ENCODE peak calls at places on chromosomes 13 and 19, in five cellular contexts. One of them, this sample, is unnamed.

GRCh38 chr13:27425151-27425917 is 915 bp downstream of the GTF3A start:
- DNase-seq in EL: peak
- DNase-seq in HuH-7.5: no peak
- DNase-seq in activated naive CD4-positive, alpha-beta T cell: no peak
- DNase-seq in retina: no peak
- DNase-seq in this sample: peak

GRCh38 chr19:14122924-14123323 is 5.4 kb upstream of the PRKACA start:
- DNase-seq in EL: no peak
- DNase-seq in HuH-7.5: no peak
- DNase-seq in activated naive CD4-positive, alpha-beta T cell: no peak
- DNase-seq in retina: no peak
- DNase-seq in this sample: no peak

GRCh38 chr13:108508263-108508662 is 121.1 kb upstream of the MYO16 start:
- DNase-seq in EL: peak
- DNase-seq in HuH-7.5: no peak
- DNase-seq in activated naive CD4-positive, alpha-beta T cell: no peak
- DNase-seq in retina: peak
- DNase-seq in this sample: peak

GRCh38 chr19:38090561-38090960 is 133.5 kb downstream of the DPF1 start:
- DNase-seq in EL: no peak
- DNase-seq in HuH-7.5: no peak
- DNase-seq in activated naive CD4-positive, alpha-beta T cell: no peak
- DNase-seq in retina: no peak
- DNase-seq in this sample: no peak

GRCh38 chr19:45419895-45420294 is 3.8 kb downstream of the ERCC1 start:
- DNase-seq in EL: no peak
- DNase-seq in HuH-7.5: no peak
- DNase-seq in activated naive CD4-positive, alpha-beta T cell: no peak
- DNase-seq in retina: no peak
- DNase-seq in this sample: no peak

GRCh38 chr13:40161008-40161694 is 505.3 kb downstream of the FOXO1 start:
- DNase-seq in EL: no peak
- DNase-seq in HuH-7.5: no peak
- DNase-seq in activated naive CD4-positive, alpha-beta T cell: no peak
- DNase-seq in retina: no peak
- DNase-seq in this sample: no peak

GRCh38 chr13:47076536-47076935 is 179.7 kb upstream of the HTR2A start:
- DNase-seq in EL: peak
- DNase-seq in HuH-7.5: no peak
- DNase-seq in activated naive CD4-positive, alpha-beta T cell: no peak
- DNase-seq in retina: no peak
- DNase-seq in this sample: peak

GRCh38 chr19:661427-662196 is 1.4 kb downstream of the RNF126 start:
- DNase-seq in EL: no peak
- DNase-seq in HuH-7.5: peak
- DNase-seq in activated naive CD4-positive, alpha-beta T cell: peak
- DNase-seq in retina: no peak
- DNase-seq in this sample: no peak

GRCh38 chr13:42594577-42595571 is 20.9 kb downstream of the TNFSF11 start:
- DNase-seq in EL: peak
- DNase-seq in HuH-7.5: peak
- DNase-seq in activated naive CD4-positive, alpha-beta T cell: peak
- DNase-seq in retina: peak
- DNase-seq in this sample: peak

GRCh38 chr13:110150384-110151091 is 156.4 kb downstream of the COL4A1 start:
- DNase-seq in EL: peak
- DNase-seq in HuH-7.5: no peak
- DNase-seq in activated naive CD4-positive, alpha-beta T cell: no peak
- DNase-seq in retina: no peak
- DNase-seq in this sample: peak

GRCh38 chr13:25916119-25916518 is 135.7 kb downstream of the SHISA2 start:
- DNase-seq in EL: no peak
- DNase-seq in HuH-7.5: no peak
- DNase-seq in activated naive CD4-positive, alpha-beta T cell: no peak
- DNase-seq in retina: no peak
- DNase-seq in this sample: no peak

GRCh38 chr13:30877335-30877734 is 28.7 kb upstream of the MEDAG start:
- DNase-seq in EL: peak
- DNase-seq in HuH-7.5: no peak
- DNase-seq in activated naive CD4-positive, alpha-beta T cell: no peak
- DNase-seq in retina: no peak
- DNase-seq in this sample: no peak

GRCh38 chr19:6737873-6738725 is 719 bp upstream of the GPR108 start:
- DNase-seq in EL: peak
- DNase-seq in HuH-7.5: peak
- DNase-seq in activated naive CD4-positive, alpha-beta T cell: peak
- DNase-seq in retina: no peak
- DNase-seq in this sample: peak

GRCh38 chr13:112771877-112772538 is 82.2 kb downstream of the ATP11A start:
- DNase-seq in EL: no peak
- DNase-seq in HuH-7.5: no peak
- DNase-seq in activated naive CD4-positive, alpha-beta T cell: no peak
- DNase-seq in retina: peak
- DNase-seq in this sample: no peak

GRCh38 chr13:42740753-42741152 is 40.6 kb upstream of the FAM216B start:
- DNase-seq in EL: no peak
- DNase-seq in HuH-7.5: no peak
- DNase-seq in activated naive CD4-positive, alpha-beta T cell: no peak
- DNase-seq in retina: no peak
- DNase-seq in this sample: peak

GRCh38 chr13:104315606-104316005 is 1249.4 kb upstream of the SLC10A2 start:
- DNase-seq in EL: peak
- DNase-seq in HuH-7.5: no peak
- DNase-seq in activated naive CD4-positive, alpha-beta T cell: no peak
- DNase-seq in retina: no peak
- DNase-seq in this sample: peak

GRCh38 chr13:113671066-113672001 is 4.3 kb downstream of the GRK1 start:
- DNase-seq in EL: no peak
- DNase-seq in HuH-7.5: no peak
- DNase-seq in activated naive CD4-positive, alpha-beta T cell: no peak
- DNase-seq in retina: no peak
- DNase-seq in this sample: no peak

GRCh38 chr13:76672422-76672821 is 213.8 kb downstream of the KCTD12 start:
- DNase-seq in EL: no peak
- DNase-seq in HuH-7.5: no peak
- DNase-seq in activated naive CD4-positive, alpha-beta T cell: no peak
- DNase-seq in retina: no peak
- DNase-seq in this sample: peak

GRCh38 chr19:29467824-29468401 is 57.9 kb upstream of the VSTM2B start:
- DNase-seq in EL: peak
- DNase-seq in HuH-7.5: no peak
- DNase-seq in activated naive CD4-positive, alpha-beta T cell: no peak
- DNase-seq in retina: no peak
- DNase-seq in this sample: peak

GRCh38 chr19:5338661-5339469 is 1.7 kb downstream of the PTPRS start:
- DNase-seq in EL: peak
- DNase-seq in HuH-7.5: no peak
- DNase-seq in activated naive CD4-positive, alpha-beta T cell: no peak
- DNase-seq in retina: peak
- DNase-seq in this sample: no peak

GRCh38 chr19:55585658-55586339 is 5.2 kb upstream of the ZNF579 start:
- DNase-seq in EL: peak
- DNase-seq in HuH-7.5: peak
- DNase-seq in activated naive CD4-positive, alpha-beta T cell: no peak
- DNase-seq in retina: peak
- DNase-seq in this sample: no peak

GRCh38 chr13:43405457-43405856 is 381.3 kb downstream of the ENOX1 start:
- DNase-seq in EL: peak
- DNase-seq in HuH-7.5: no peak
- DNase-seq in activated naive CD4-positive, alpha-beta T cell: no peak
- DNase-seq in retina: no peak
- DNase-seq in this sample: peak

This sample was measured in PC-3.